ENCODE peak calls at places on chromosomes 4 and X, in five cellular contexts. A, D, F, B and O are unnamed samples.

GRCh38 chr4:2461246-2461960 is 7.5 kb upstream of the RNF4 start:
- DNase-seq in B (no peak), A (no peak), F (no peak), D (no peak), O (peak)

GRCh38 chr4:86185659-86186058 is 174.2 kb downstream of the MAPK10 start:
- DNase-seq in D (no peak), A (no peak), B (no peak), F (no peak), O (no peak)

GRCh38 chrX:40109288-40110008 is 11.7 kb upstream of the BCOR start:
- DNase-seq in D (peak), A (no peak), F (no peak), B (peak), O (peak)

GRCh38 chr4:37793562-37793961 is 32.9 kb upstream of the PGM2 start:
- DNase-seq in B (peak), A (no peak), F (no peak), D (no peak), O (no peak)

GRCh38 chrX:103747199-103747598 is 29.4 kb upstream of the PLP1 start:
- DNase-seq in F (no peak), D (no peak), B (no peak), A (no peak), O (no peak)

GRCh38 chrX:139974496-139974895 is 9.2 kb upstream of the CXorf66 start:
- DNase-seq in D (no peak), F (no peak), A (no peak), B (no peak), O (no peak)

GRCh38 chrX:134388161-134389109 is 71.5 kb upstream of the HPRT1 start:
- DNase-seq in A (no peak), D (no peak), F (no peak), B (no peak), O (no peak)

GRCh38 chr4:13559414-13559813 is 15.1 kb upstream of the NKX3-2 start:
- DNase-seq in A (no peak), F (no peak), B (no peak), D (no peak), O (no peak)

GRCh38 chr4:183130328-183131155 is 31.5 kb downstream of the WWC2 start:
- DNase-seq in A (no peak), B (peak), F (no peak), D (peak), O (no peak)

GRCh38 chr4:127400736-127401346 is 231.9 kb upstream of the INTU start:
- DNase-seq in B (peak), D (peak), F (peak), A (peak), O (no peak)

GRCh38 chr4:76194325-76194724 is 19.3 kb downstream of the SCARB2 start:
- DNase-seq in B (peak), D (no peak), F (no peak), A (peak), O (no peak)

GRCh38 chr4:8904041-8904501 is 32.4 kb upstream of the HMX1 start:
- DNase-seq in B (no peak), F (no peak), A (no peak), D (no peak), O (peak)

GRCh38 chrX:18983711-18984380 is at the start of gene PHKA2:
- DNase-seq in F (no peak), A (peak), B (no peak), D (peak), O (no peak)

GRCh38 chr4:2059726-2060577 is 825 bp downstream of the NAT8L start:
- DNase-seq in D (no peak), B (no peak), A (no peak), F (no peak), O (peak)

GRCh38 chrX:124211312-124211942 is 121.0 kb upstream of the TEX13D start:
- DNase-seq in A (peak), D (no peak), B (peak), F (no peak), O (no peak)

GRCh38 chr4:8067945-8068894 is 90.4 kb downstream of the ABLIM2 start:
- DNase-seq in F (no peak), A (no peak), D (no peak), B (no peak), O (no peak)

GRCh38 chr4:125397226-125397625 is 82.5 kb downstream of the FAT4 start:
- DNase-seq in F (no peak), B (peak), A (no peak), D (no peak), O (no peak)

GRCh38 chr4:78171482-78171881 is 114.4 kb downstream of the FRAS1 start:
- DNase-seq in B (no peak), D (no peak), F (no peak), A (peak), O (no peak)

GRCh38 chr4:1170156-1170804 is 2.1 kb downstream of the SPON2 start:
- DNase-seq in A (no peak), F (no peak), B (no peak), D (no peak), O (peak)

GRCh38 chr4:29734785-29735184 is 985.4 kb upstream of the PCDH7 start:
- DNase-seq in B (no peak), A (no peak), F (no peak), D (no peak), O (no peak)

GRCh38 chr4:167219090-167219489 is 15.2 kb downstream of the SPOCK3 start:
- DNase-seq in F (no peak), A (no peak), B (no peak), D (no peak), O (no peak)

GRCh38 chr4:6112606-6113290 is 87.6 kb downstream of the JAKMIP1 start:
- DNase-seq in D (no peak), F (no peak), A (no peak), B (no peak), O (no peak)

GRCh38 chrX:131626681-131627296 is 82.9 kb downstream of the OR13H1 start:
- DNase-seq in B (no peak), D (no peak), A (peak), F (no peak), O (no peak)

GRCh38 chrX:71955530-71956120 is 45.0 kb downstream of the NHSL2 start:
- DNase-seq in D (no peak), A (no peak), F (no peak), B (no peak), O (no peak)

GRCh38 chr4:3270141-3270611 is 21.2 kb downstream of the MSANTD1 start:
- DNase-seq in F (no peak), B (no peak), D (no peak), A (no peak), O (no peak)

GRCh38 chrX:139113682-139114081 is 402.2 kb upstream of the FGF13 start:
- DNase-seq in D (no peak), A (peak), B (no peak), F (no peak), O (no peak)

GRCh38 chr4:5134620-5135019 is 83.3 kb downstream of the STK32B start:
- DNase-seq in B (no peak), A (no peak), D (no peak), F (no peak), O (no peak)

GRCh38 chr4:78923459-78924312 is 15.6 kb downstream of the PAQR3 start:
- DNase-seq in B (peak), D (no peak), F (no peak), A (no peak), O (no peak)

GRCh38 chr4:99821918-99822503 is 5.4 kb downstream of the DAPP1 start:
- DNase-seq in A (no peak), D (no peak), B (no peak), F (no peak), O (no peak)

GRCh38 chr4:98143001-98143899 is at the start of gene STPG2:
- DNase-seq in F (peak), A (peak), D (peak), B (peak), O (peak)
- TF ChIP-seq POLR2AphosphoS5 in F (peak), A (no peak), D (peak), B (peak), O (peak)

GRCh38 chr4:139295317-139296299 is 5.7 kb upstream of the NAA15 start:
- DNase-seq in A (peak), B (peak), F (peak), D (peak), O (peak)
- TF ChIP-seq POLR2A in A (peak), B (peak), F (peak), D (peak), O (no peak)

GRCh38 chrX:101931494-101932248 is at the start of gene ZMAT1:
- DNase-seq in A (peak), B (peak), D (peak), F (peak), O (peak)
- TF ChIP-seq POLR2AphosphoS5 in A (no peak), B (peak), D (peak), F (peak), O (peak)

GRCh38 chr4:80141543-80141942 is 55.8 kb upstream of the PRDM8 start:
- DNase-seq in B (no peak), D (no peak), F (no peak), A (no peak), O (no peak)
- TF ChIP-seq POLR2A in B (no peak), D (no peak), F (no peak), A (no peak), O (no peak)

GRCh38 chrX:1481636-1482529 is 29.2 kb upstream of the ASMTL start:
- DNase-seq in F (no peak), B (peak), A (peak), D (peak), O (peak)
- TF ChIP-seq POLR2AphosphoS5 in F (peak), B (no peak), A (no peak), D (peak), O (peak)

GRCh38 chr4:17576932-17577659 is at the start of gene LAP3:
- DNase-seq in B (peak), F (peak), A (peak), D (peak), O (peak)
- TF ChIP-seq POLR2A in B (peak), F (peak), A (peak), D (peak), O (peak)

GRCh38 chrX:63560601-63561218 is 209.6 kb upstream of the SPIN4 start:
- DNase-seq in B (peak), A (peak), D (peak), F (peak), O (peak)
- TF ChIP-seq POLR2AphosphoS5 in B (no peak), A (no peak), D (peak), F (no peak), O (peak)